ENCODE peak calls at places on chromosomes 12 and 14, in ten cellular contexts. U is suprapubic skin, N is fibroblast of lung, H is transverse colon, V is ovary, P is testis, Q is HepG2, D is bronchial epithelial cell, L is endodermal cell, E is omental fat pad. M is an unnamed sample.

GRCh38 chr12:12927211-12928079 is 24.5 kb downstream of the GPRC5D start:
- DNase-seq in U (peak; percentile 83), E (no peak), D (peak; percentile 84), Q (peak; percentile 95), N (peak; percentile 31), P (peak; percentile 89), V (peak; percentile 91), L (no peak), H (peak; percentile 92), M (peak; percentile 9)

GRCh38 chr14:43408472-43408871 is 1098.6 kb downstream of the FSCB start:
- DNase-seq in V (no peak), L (no peak), U (no peak), H (no peak), D (peak; percentile 8), P (no peak), N (no peak), E (no peak), Q (no peak), M (no peak)

GRCh38 chr12:128644664-128645296 is 179.0 kb downstream of the SLC15A4 start:
- DNase-seq in Q (peak; percentile 3), N (no peak), H (peak; percentile 83), D (no peak), V (no peak), L (peak; percentile 96), E (no peak), U (no peak), P (peak; percentile 77), M (peak; percentile 58)

GRCh38 chr12:109718390-109718789 is 4.8 kb downstream of the FAM222A start:
- DNase-seq in E (no peak), Q (no peak), V (peak; percentile 47), N (no peak), L (peak; percentile 97), U (no peak), H (no peak), D (no peak), P (no peak), M (no peak)

GRCh38 chr12:93894391-93895095 is 217.4 kb downstream of the CRADD start:
- DNase-seq in Q (no peak), E (peak; percentile 41), U (peak; percentile 85), V (peak; percentile 71), P (peak; percentile 70), H (peak; percentile 44), N (peak; percentile 86), D (no peak), L (no peak), M (no peak)

GRCh38 chr12:104604070-104604994 is 147.6 kb downstream of the CHST11 start:
- DNase-seq in D (peak; percentile 96), P (peak; percentile 79), H (peak; percentile 47), N (peak; percentile 98), U (peak; percentile 85), Q (no peak), E (peak; percentile 52), V (peak; percentile 69), L (peak; percentile 85), M (peak; percentile 54)

GRCh38 chr12:92042791-92043531 is 102.7 kb downstream of the BTG1 start:
- DNase-seq in N (no peak), E (no peak), L (no peak), V (no peak), U (no peak), H (no peak), Q (no peak), P (no peak), D (peak; percentile 97), M (no peak)

GRCh38 chr12:99131761-99132199 is 486.7 kb downstream of the APAF1 start:
- DNase-seq in V (no peak), Q (no peak), E (no peak), U (no peak), L (peak; percentile 95), P (no peak), H (no peak), D (no peak), N (peak; percentile 41), M (no peak)

GRCh38 chr12:103442822-103443221 is 52.9 kb downstream of the C12orf42 start:
- DNase-seq in D (no peak), P (no peak), H (no peak), N (no peak), Q (no peak), U (no peak), E (no peak), L (no peak), V (no peak), M (no peak)

GRCh38 chr12:123398177-123398916 is 14.4 kb downstream of the KMT5A start:
- DNase-seq in H (peak; percentile 52), L (no peak), Q (no peak), U (no peak), D (no peak), V (peak; percentile 83), E (no peak), P (peak; percentile 71), N (peak; percentile 82), M (no peak)

GRCh38 chr12:103196467-103196866 is 239.0 kb downstream of the ASCL1 start:
- DNase-seq in N (no peak), P (no peak), U (no peak), H (no peak), D (no peak), Q (no peak), L (no peak), E (no peak), V (no peak), M (no peak)

GRCh38 chr12:120972870-120973543 is 5.3 kb upstream of the HNF1A start:
- DNase-seq in U (no peak), P (no peak), D (no peak), V (no peak), H (no peak), N (peak; percentile 22), L (peak; percentile 91), E (no peak), Q (peak; percentile 90), M (no peak)

GRCh38 chr12:59716049-59716448 is 120.2 kb downstream of the SLC16A7 start:
- DNase-seq in U (no peak), E (no peak), V (no peak), H (no peak), L (no peak), P (no peak), Q (no peak), N (peak; percentile 26), D (no peak), M (no peak)

GRCh38 chr12:94900496-94900895 is 103.0 kb downstream of the NDUFA12 start:
- DNase-seq in D (no peak), E (no peak), Q (no peak), U (no peak), V (no peak), L (no peak), P (no peak), H (no peak), N (no peak), M (no peak)

GRCh38 chr12:94892544-94893267 is 110.8 kb downstream of the NDUFA12 start:
- DNase-seq in L (no peak), H (no peak), E (no peak), Q (no peak), U (no peak), D (no peak), V (no peak), P (no peak), N (no peak), M (no peak)

GRCh38 chr12:94898388-94898787 is 105.1 kb downstream of the NDUFA12 start:
- DNase-seq in L (peak; percentile 65), V (no peak), Q (no peak), H (no peak), N (no peak), D (peak; percentile 8), E (no peak), U (no peak), P (no peak), M (no peak)
- TF ChIP-seq CTCF in L (peak; percentile 70), V (no peak), Q (peak; percentile 25), H (peak; percentile 23), N (peak; percentile 37), D (peak; percentile 24), E (no peak), U (no peak), P (no peak), M (no peak)

GRCh38 chr14:55845963-55846851 is 266.2 kb downstream of the KTN1 start:
- DNase-seq in P (no peak), H (no peak), D (peak; percentile 10), N (peak; percentile 2), L (no peak), U (no peak), V (no peak), E (no peak), Q (peak; percentile 10), M (peak; percentile 12)
- TF ChIP-seq CTCF in P (no peak), H (no peak), D (no peak), N (no peak), L (no peak), U (no peak), V (no peak), E (no peak), Q (no peak), M (no peak)

GRCh38 chr14:25237845-25238244 is 187.9 kb upstream of the STXBP6 start:
- DNase-seq in Q (peak; percentile 59), V (no peak), P (peak; percentile 55), E (no peak), N (peak; percentile 1), L (peak; percentile 80), H (peak; percentile 14), D (peak; percentile 18), U (no peak), M (no peak)
- TF ChIP-seq CTCF in Q (peak; percentile 75), V (no peak), P (no peak), E (no peak), N (no peak), L (peak; percentile 74), H (peak; percentile 7), D (peak; percentile 18), U (no peak), M (no peak)

GRCh38 chr12:77493769-77494168 is 336.9 kb upstream of the NAV3 start:
- DNase-seq in Q (no peak), N (peak; percentile 10), P (no peak), L (no peak), H (no peak), V (no peak), U (no peak), D (no peak), E (no peak), M (no peak)

GRCh38 chr12:77493311-77493710 is 337.4 kb upstream of the NAV3 start:
- DNase-seq in V (no peak), E (no peak), U (no peak), H (no peak), D (no peak), Q (no peak), L (no peak), P (no peak), N (peak; percentile 3), M (no peak)

GRCh38 chr12:77485961-77486579 is 344.6 kb upstream of the NAV3 start:
- DNase-seq in L (no peak), Q (no peak), E (no peak), P (no peak), U (no peak), V (no peak), H (no peak), N (no peak), D (no peak), M (no peak)

DNA sequence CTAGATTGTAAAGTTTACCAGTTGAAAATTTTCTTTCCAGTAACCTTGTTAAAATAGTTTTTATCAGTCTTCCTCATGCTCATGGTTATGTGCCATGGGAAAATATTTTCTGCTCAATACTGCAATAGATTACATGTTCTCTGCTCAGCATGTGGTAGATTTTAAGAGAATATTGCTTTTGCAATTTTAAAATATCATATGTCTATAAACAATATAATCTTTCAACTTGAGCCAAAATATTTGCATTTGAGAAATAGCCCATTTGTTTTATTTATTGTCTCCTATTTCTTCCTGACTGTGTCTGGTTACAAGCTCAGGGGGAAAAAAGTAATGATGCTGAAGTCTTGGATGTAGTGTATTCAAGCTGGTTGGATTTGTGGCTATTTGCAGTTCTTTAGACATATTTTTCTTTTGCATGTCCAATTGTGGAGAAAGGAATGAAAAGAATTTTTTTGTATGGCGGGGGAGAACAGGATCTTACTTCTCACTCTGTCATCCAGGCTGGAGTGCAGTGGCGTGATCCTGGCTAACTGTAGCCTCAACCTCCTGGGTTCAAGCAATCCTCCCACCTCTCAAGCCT is 342.6 kb upstream of the NAV3 start:
- DNase-seq in E (no peak), H (no peak), U (no peak), L (no peak), D (no peak), V (no peak), N (peak; percentile 81), Q (no peak), P (no peak), M (no peak)
- TF ChIP-seq CTCF in E (no peak), H (no peak), U (no peak), L (no peak), D (no peak), V (no peak), N (no peak), Q (no peak), P (no peak), M (no peak)